ENCODE peak calls at places on chromosomes 16 and 17, in nine cellular contexts. C is naive thymus-derived CD4-positive, alpha-beta T cell; T is heart left ventricle; I is body of pancreas; G is ovary; W is SJSA1; A is CD8-positive, alpha-beta memory T cell; B is cardiac muscle cell; N is bronchial epithelial cell. Q is an unnamed sample.

GRCh38 chr16:76940251-76940650 is 250.7 kb upstream of the MON1B start:
- DNase-seq in C (no peak), T (no peak), I (no peak), G (no peak), W (no peak), A (no peak), B (no peak), N (no peak), Q (no peak)

GRCh38 chr16:88978608-88979346 is 1.8 kb upstream of the CBFA2T3 start:
- DNase-seq in C (no peak), T (no peak), I (no peak), G (no peak), W (no peak), A (no peak), B (no peak), N (no peak), Q (no peak)

GRCh38 chr16:14088155-14088753 is 17.1 kb downstream of the MRTFB start:
- DNase-seq in C (no peak), T (no peak), I (no peak), G (no peak), W (no peak), A (no peak), B (no peak), N (peak; percentile 67), Q (no peak)

GRCh38 chr16:46900464-46901235 is 16.5 kb downstream of the GPT2 start:
- DNase-seq in C (no peak), T (no peak), I (no peak), G (no peak), W (no peak), A (no peak), B (no peak), N (no peak), Q (no peak)

GRCh38 chr17:75617218-75617617 is 16.0 kb upstream of the SMIM5 start:
- DNase-seq in C (no peak), T (no peak), I (no peak), G (no peak), W (no peak), A (no peak), B (no peak), N (no peak), Q (no peak)

GRCh38 chr17:71849783-71850768 is 270.7 kb upstream of the SOX9 start:
- DNase-seq in C (no peak), T (no peak), I (no peak), G (no peak), W (no peak), A (no peak), B (no peak), N (peak; percentile 58), Q (no peak)

GRCh38 chr17:37494401-37494831 is 4.7 kb downstream of the DUSP14 start:
- DNase-seq in C (no peak), T (no peak), I (no peak), G (no peak), W (no peak), A (no peak), B (no peak), N (no peak), Q (no peak)

GRCh38 chr16:87470332-87470731 is 22.5 kb downstream of the ZCCHC14 start:
- DNase-seq in C (no peak), T (no peak), I (no peak), G (no peak), W (no peak), A (no peak), B (no peak), N (no peak), Q (no peak)

GRCh38 chr16:88045820-88046303 is 94.6 kb downstream of the BANP start:
- DNase-seq in C (no peak), T (no peak), I (no peak), G (no peak), W (no peak), A (peak; percentile 11), B (no peak), N (no peak), Q (no peak)

GRCh38 chr17:6279659-6280058 is 155.3 kb downstream of the AIPL1 start:
- DNase-seq in C (no peak), T (no peak), I (peak; percentile 24), G (no peak), W (no peak), A (no peak), B (no peak), N (peak; percentile 80), Q (no peak)

GRCh38 chr16:70253291-70254094 is 1.8 kb upstream of the EXOSC6 start:
- DNase-seq in C (peak; percentile 7), T (no peak), I (peak; percentile 31), G (no peak), W (no peak), A (peak; percentile 7), B (peak; percentile 52), N (peak; percentile 33), Q (no peak)

GRCh38 chr16:65305588-65305987 is 183.7 kb upstream of the CDH11 start:
- DNase-seq in C (no peak), T (no peak), I (no peak), G (no peak), W (no peak), A (no peak), B (no peak), N (no peak), Q (no peak)

DNA sequence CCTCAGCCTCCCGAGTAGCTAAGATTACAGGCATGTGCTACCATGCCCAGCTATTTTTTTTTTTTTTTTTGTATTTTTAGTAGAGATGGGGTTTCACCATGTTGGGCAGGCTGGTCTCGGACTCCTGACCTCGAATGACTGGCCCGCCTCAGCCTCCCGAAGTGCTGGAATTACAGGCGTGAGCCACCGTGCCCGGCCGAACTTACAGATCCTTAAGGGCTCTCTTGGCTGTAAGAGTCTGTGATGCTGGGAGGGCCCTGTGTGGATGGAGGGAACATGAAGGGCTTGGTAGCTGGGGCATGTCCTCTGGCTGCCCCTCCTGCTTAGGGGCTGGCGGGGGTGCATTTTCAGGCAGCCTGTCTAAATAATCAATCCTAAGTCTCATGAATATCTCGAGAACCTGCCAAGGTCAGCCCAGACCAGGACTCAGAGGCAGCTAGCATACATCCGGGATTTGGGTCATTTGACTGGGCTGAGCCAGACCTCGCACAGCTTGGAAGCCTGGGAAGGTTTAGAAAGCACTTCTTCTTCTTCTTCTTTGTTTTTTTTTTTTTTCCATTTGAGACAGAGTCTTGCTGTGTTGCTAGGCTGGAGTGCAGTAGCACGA is 17.1 kb downstream of the SPNS3 start:
- DNase-seq in C (no peak), T (no peak), I (no peak), G (no peak), W (no peak), A (no peak), B (no peak), N (no peak), Q (no peak)
- H3K36me3 ChIP-seq in C (no peaks in the 10 kb centered on the region), T (no peaks in the 10 kb centered on the region), I (no peaks in the 10 kb centered on the region), G (no peaks in the 10 kb centered on the region), W (no peaks in the 10 kb centered on the region), A (no peaks in the 10 kb centered on the region), B (no peaks in the 10 kb centered on the region), N (no peaks in the 10 kb centered on the region), Q (no peaks in the 10 kb centered on the region)

GRCh38 chr16:79329967-79330366 is 270.6 kb downstream of the MAF start:
- DNase-seq in C (no peak), T (no peak), I (no peak), G (no peak), W (no peak), A (no peak), B (no peak), N (no peak), Q (no peak)

GRCh38 chr16:79326549-79326948 is 274.0 kb downstream of the MAF start:
- DNase-seq in C (no peak), T (no peak), I (no peak), G (no peak), W (no peak), A (no peak), B (no peak), N (no peak), Q (no peak)

GRCh38 chr16:79327836-79328235 is 272.7 kb downstream of the MAF start:
- DNase-seq in C (no peak), T (no peak), I (no peak), G (no peak), W (no peak), A (no peak), B (no peak), N (no peak), Q (no peak)

GRCh38 chr16:79329163-79329521 is 271.4 kb downstream of the MAF start:
- DNase-seq in C (no peak), T (no peak), I (peak; percentile 36), G (no peak), W (no peak), A (no peak), B (no peak), N (no peak), Q (no peak)

DNA sequence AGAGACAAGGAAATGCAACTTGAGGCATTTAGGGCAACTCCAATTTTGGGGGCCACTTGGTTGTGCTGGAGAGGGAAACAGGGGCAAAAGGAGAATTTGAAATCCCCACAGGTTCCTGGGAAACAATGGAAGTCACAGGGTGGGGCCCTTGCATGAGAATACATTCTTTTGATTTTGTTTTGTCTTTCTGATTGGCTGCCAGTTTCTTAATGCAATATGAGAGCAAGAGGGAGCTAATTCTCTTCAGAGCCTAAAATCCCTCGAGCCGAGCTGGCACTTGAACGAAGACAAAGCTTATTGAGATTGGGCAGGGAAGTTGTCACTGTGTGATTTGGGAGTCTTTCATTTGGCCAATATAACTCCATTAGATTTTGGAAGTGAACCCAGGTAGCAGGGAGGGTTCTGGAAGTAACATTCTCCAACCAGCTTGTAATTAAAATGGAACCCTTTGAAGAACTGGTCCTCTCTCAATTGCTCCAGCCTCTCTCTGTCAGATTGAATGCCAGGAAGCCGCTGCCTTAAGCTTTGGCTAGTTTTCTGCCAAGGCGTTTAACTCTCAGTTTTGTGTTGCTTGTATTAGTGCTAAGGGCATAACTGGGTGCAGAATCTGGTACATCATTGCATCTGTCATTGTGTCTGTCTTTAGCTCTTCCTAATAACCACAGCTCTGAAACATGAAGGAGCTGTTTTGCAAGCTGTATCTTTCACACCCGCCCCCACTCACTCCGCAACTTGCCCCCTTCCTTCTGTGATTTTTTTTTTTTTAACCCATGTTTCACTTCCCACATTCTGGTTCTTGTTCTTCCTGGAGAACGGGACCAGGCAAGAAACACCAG is 272.0 kb downstream of the MAF start:
- DNase-seq in C (no peak), T (no peak), I (peak; percentile 30), G (no peak), W (no peak), A (no peak), B (no peak), N (peak; percentile 3), Q (no peak)
- H3K27me3 ChIP-seq in C (no peaks in the 10 kb centered on the region), T (no peaks in the 10 kb centered on the region), I (no peaks in the 10 kb centered on the region), G (no peaks in the 10 kb centered on the region), W (no peaks in the 10 kb centered on the region), A (no peaks in the 10 kb centered on the region), B (no peaks in the 10 kb centered on the region), N (no peaks in the 10 kb centered on the region), Q (no peaks in the 10 kb centered on the region)

GRCh38 chr17:59084154-59084553 is 22.5 kb downstream of the TRIM37 start:
- DNase-seq in C (no peak), T (no peak), I (no peak), G (no peak), W (no peak), A (no peak), B (no peak), N (no peak), Q (no peak)
- H3K36me3 ChIP-seq in C (peaks cover 9% of the 10 kb centered on the region), T (peaks cover 70% of the 10 kb centered on the region), I (no peaks in the 10 kb centered on the region), G (no peaks in the 10 kb centered on the region), W (peaks cover 71% of the 10 kb centered on the region), A (peaks cover 39% of the 10 kb centered on the region), B (peaks cover 31% of the 10 kb centered on the region), N (peaks cover 4% of the 10 kb centered on the region), Q (no peaks in the 10 kb centered on the region)

DNA sequence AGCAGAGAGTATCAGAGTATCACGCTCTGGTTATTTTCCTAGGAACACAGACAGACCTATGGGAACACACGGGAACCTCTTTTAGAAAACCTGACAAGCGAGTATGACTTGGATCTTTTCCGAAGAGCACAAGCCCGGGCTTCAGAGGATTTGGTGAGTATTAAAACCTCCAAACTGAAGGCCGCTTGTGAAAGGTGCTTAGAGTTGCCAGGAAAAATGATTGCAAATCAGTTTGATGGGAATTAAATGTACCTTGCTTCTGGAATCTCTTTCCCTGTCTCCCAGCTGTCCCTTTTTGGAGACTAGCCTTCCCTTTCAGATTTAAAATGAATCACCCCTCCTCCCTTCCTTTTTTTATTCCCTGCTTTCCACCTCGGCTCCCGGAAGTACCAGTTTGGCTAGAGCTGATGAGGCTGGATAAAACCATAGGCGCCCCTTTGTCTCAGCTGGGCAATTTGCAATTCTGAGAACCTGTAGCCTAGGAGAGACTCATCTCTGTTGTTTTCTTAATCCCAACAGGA is 27.3 kb downstream of the KAT7 start:
- DNase-seq in C (no peak), T (no peak), I (no peak), G (no peak), W (no peak), A (no peak), B (no peak), N (peak; percentile 44), Q (no peak)
- H3K27me3 ChIP-seq in C (no peaks in the 10 kb centered on the region), T (no peaks in the 10 kb centered on the region), I (no peaks in the 10 kb centered on the region), G (no peaks in the 10 kb centered on the region), W (no peaks in the 10 kb centered on the region), A (no peaks in the 10 kb centered on the region), B (no peaks in the 10 kb centered on the region), N (no peaks in the 10 kb centered on the region), Q (no peaks in the 10 kb centered on the region)

Q was measured in BJ.